ENCODE peak calls at places on chromosomes 11 and 22, in seven cellular contexts. R is neural progenitor cell; Z is naive thymus-derived CD4-positive, alpha-beta T cell; S is PC-3; G is breast epithelium; Y is thoracic aorta; U is kidney. K is an unnamed sample.

GRCh38 chr22:24091551-24092420 is 80.7 kb downstream of the CABIN1 start:
- DNase-seq in Z (no peak), R (no peak), Y (no peak), U (peak), S (no peak), G (no peak), K (no peak)

GRCh38 chr22:31945478-31945815 is 1.1 kb downstream of the YWHAH start:
- DNase-seq in R (no peak), S (peak), U (no peak), Z (peak), Y (no peak), G (no peak), K (no peak)

GRCh38 chr11:118305726-118306125 is 1.2 kb downstream of the CD3E start:
- DNase-seq in U (no peak), Y (no peak), R (no peak), Z (peak), G (no peak), S (no peak), K (no peak)

GRCh38 chr22:27804683-27805297 is 3.2 kb upstream of the MN1 start:
- DNase-seq in G (no peak), R (peak), Y (no peak), Z (peak), S (peak), U (peak), K (peak)

GRCh38 chr11:101185985-101186384 is 56.4 kb upstream of the PGR start:
- DNase-seq in G (no peak), Y (no peak), R (no peak), U (no peak), Z (no peak), S (no peak), K (no peak)

GRCh38 chr11:34134765-34135164 is 29.3 kb downstream of the NAT10 start:
- DNase-seq in G (no peak), U (no peak), Z (no peak), Y (no peak), R (no peak), S (no peak), K (no peak)

GRCh38 chr22:32542332-32543019 is 67.9 kb downstream of the FBXO7 start:
- DNase-seq in Z (no peak), Y (no peak), G (no peak), U (no peak), R (no peak), S (no peak), K (no peak)

GRCh38 chr11:115684135-115684534 is 179.9 kb upstream of the CADM1 start:
- DNase-seq in U (no peak), S (no peak), Z (no peak), Y (no peak), R (no peak), G (no peak), K (no peak)

GRCh38 chr22:40009953-40010751 is 15.4 kb downstream of the FAM83F start:
- DNase-seq in S (no peak), G (no peak), Y (no peak), U (peak), R (no peak), Z (peak), K (no peak)

GRCh38 chr22:23013612-23014011 is 56.7 kb upstream of the GNAZ start:
- DNase-seq in Y (no peak), R (no peak), U (no peak), G (no peak), S (no peak), Z (no peak), K (no peak)

GRCh38 chr11:70301191-70301590 is 30.7 kb downstream of the PPFIA1 start:
- DNase-seq in Y (no peak), G (no peak), R (no peak), U (no peak), S (no peak), Z (no peak), K (no peak)

GRCh38 chr11:92828576-92828975 is 140.9 kb upstream of the MTNR1B start:
- DNase-seq in G (no peak), Z (no peak), Y (no peak), R (peak), S (no peak), U (no peak), K (no peak)

GRCh38 chr11:46913484-46913883 is 4.9 kb downstream of the LRP4 start:
- DNase-seq in Z (no peak), Y (no peak), R (peak), S (no peak), G (no peak), U (no peak), K (no peak)
- H3K4me3 ChIP-seq in Z (no peak), Y (no peak), R (peak), S (no peak), G (no peak), U (no peak), K (no peak)

DNA sequence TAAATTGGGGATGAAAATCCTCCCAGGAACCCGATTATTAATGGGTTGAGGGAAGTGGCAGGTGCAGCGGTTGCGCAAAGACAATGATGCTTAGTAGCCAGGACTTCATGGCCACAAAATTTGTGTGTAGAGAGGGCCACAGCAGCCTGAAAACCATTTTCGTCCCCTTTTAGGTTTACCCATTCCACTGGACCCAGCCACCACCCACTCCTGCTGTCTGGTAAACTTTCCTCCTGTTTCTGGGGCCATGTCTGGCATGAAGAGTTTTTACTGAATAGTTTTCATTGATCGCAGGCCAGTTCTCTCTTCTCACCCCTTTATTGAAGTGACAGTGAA is 69.5 kb upstream of the SYT13 start:
- DNase-seq in Z (no peak), R (no peak), U (no peak), S (no peak), G (no peak), Y (no peak), K (no peak)
- H3K27ac ChIP-seq in Z (peak), R (no peak), U (no peak), S (no peak), G (peak), Y (peak), K (no peak)

DNA sequence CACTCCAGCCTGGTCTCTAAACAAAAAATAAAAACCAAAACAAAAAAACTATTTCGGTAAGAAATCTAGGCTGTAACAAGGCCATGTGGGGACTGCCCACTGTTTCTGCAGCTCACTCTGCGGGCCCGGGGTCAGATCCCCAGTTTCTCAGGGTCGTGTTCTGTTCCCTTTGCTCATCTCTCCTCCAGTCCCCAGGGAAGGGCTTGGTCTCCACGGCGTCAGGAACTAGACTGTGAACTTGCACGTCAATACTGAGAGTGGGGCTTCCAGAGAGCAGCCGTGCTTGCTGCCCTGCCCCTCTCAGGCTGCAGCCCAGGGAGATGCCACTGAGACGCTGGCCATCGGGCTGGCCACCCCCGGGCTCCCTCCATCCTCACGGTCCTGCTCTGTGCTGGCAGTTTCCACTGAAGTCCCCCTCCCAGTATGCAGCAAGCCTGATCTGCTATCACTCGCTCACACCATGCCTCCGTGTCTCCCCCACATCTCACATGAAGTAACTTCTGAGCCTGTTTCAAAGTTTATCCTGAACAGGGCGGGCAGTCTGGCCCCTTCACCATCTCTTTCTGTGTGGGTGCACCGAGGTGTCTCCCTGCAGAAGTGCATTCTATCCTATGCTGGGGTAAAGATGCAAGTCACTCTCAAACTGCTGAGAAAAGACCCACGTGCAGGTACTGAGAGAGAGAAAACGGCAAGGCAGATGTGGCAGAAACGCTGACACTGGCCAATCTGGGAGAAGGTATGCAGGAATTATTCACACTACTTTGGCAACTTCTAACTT is 33.8 kb upstream of the MOB2 start:
- DNase-seq in U (no peak), Z (no peak), Y (no peak), R (no peak), S (no peak), G (no peak), K (no peak)
- H3K4me3 ChIP-seq in U (no peak), Z (no peak), Y (no peak), R (no peak), S (no peak), G (no peak), K (no peak)

DNA sequence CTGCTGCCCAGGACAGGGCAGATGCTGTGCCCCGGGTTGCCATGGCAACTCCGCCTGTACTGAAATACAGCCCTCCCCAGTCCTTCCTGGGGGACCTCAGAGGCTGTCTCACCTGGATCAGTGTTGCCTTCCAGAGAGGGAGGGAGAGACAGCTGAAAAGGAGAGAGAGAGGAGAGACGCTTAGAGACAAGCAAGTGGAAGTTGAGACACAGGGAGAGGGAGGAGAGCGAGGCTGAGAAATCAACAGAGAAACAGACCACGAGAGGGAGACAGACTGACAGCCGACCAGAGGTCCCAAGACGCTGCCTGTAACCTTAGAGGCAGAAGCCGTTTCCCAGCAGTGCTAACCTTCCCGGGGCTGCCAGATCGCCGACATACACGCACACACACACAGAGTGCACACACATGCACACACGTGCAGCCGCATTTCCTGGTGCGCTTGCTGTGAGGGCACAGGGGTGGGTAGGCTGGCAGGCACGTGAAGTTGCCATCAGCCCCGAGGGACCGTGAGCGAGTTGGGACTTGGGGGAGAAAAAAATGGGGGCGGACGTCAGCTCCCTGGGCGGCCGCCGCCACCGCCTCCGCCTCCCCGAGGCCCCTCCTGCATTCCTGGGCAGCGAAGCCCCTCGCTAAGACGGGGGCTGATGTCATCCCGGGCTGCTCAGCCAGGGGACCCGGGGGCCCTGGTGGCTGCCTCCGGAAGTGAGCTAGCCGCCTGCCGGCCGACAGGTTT is 88.6 kb upstream of the CRYBB3 start:
- DNase-seq in S (peak), G (peak), Y (peak), U (peak), Z (peak), R (peak), K (peak)
- H3K27ac ChIP-seq in S (peak), G (peak), Y (peak), U (peak), Z (peak), R (peak), K (no peak)

DNA sequence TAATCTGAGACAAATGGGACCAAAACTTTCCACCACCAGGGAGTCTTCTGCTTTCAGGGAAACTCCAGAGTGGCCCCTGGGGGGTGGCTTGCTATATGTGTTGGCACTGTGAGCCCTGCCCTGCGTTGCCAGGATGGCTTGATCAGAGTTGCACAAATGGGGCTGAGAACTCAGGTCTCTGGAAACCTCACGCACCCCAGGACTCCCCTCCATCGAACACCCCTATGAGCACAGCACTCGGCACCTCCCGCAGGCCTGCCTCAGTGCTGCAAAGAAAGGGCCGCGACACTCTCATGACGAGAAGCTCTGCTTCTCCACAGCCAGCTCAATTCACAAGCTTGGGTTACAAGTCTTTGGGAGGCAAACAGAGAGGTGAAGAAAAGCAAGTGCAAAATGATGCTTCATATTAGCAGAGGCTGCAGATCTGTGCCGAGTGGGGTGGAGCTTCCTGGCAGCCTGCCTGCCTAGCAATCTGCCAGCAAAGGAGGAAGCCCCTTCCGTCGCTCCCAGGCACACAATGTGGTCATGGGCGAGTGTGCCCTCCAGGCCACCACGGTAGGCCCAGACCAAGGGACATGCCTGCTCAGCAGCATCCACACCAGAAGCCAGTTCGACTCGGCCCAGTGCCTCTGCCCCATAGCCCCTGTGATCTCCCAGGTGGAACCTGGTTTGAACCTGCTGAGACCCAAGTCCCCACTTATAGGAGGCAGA is 55.7 kb downstream of the MYH9 start:
- DNase-seq in S (peak), G (no peak), R (no peak), U (peak), Z (peak), Y (no peak), K (peak)
- H3K4me3 ChIP-seq in S (peak), G (no peak), R (no peak), U (no peak), Z (peak), Y (peak), K (peak)

GRCh38 chr11:120858740-120859139 is 165.2 kb upstream of the TBCEL start:
- DNase-seq in Y (no peak), U (no peak), Z (no peak), R (no peak), G (no peak), S (peak), K (no peak)
- H3K27ac ChIP-seq in Y (no peak), U (no peak), Z (no peak), R (no peak), G (no peak), S (no peak), K (no peak)

DNA sequence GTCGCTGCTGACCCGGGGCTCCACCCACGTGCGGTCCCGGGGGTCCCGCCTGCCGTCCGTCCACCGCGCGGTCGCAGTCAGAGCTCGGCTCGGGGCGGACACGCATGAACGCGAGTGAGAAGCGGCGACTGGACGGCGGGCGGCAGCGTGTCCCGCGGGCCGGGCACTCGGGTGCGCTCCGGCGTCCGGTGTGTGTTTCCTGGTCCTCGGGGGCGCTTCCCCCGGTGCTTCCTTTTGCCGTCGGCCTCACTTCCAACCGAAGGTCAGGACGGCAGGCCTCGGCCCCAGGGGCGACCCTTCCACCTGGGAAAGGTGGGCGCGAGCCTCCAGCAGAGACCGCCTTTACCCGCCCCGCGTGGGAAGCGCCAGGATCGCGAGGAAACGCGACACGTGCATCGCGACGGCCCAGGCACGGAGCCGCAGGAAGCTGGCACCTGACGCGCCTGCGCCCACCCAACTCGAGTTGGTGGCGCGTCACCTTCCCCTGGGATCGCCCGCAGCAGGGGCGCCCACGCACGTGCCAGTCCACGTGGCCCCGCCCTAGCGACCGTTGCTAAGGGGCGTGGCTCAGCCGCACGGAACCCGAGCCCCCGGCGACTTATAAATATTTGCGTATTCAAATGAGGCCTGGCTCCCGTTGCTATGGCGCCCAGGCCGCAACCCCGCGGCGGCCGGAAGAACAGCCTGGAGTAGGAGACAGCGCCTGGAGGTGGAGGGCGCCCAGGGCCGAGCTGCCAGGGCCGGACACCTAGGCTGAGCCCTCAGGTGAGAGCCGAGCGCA is at the start of gene LRRC56:
- DNase-seq in S (peak), Y (peak), G (peak), U (peak), R (peak), Z (peak), K (peak)
- H3K4me3 ChIP-seq in S (peak), Y (peak), G (peak), U (peak), R (peak), Z (peak), K (peak)

GRCh38 chr11:65526744-65527143 is 1.9 kb downstream of the SCYL1 start:
- DNase-seq in S (no peak), U (peak), Z (no peak), R (no peak), Y (no peak), G (no peak), K (no peak)

GRCh38 chr11:65532388-65533064 is 7.6 kb downstream of the SCYL1 start:
- DNase-seq in Y (no peak), Z (no peak), R (no peak), U (no peak), G (no peak), S (no peak), K (no peak)

GRCh38 chr11:65529475-65530156 is 4.7 kb downstream of the SCYL1 start:
- DNase-seq in R (no peak), S (no peak), G (no peak), Z (no peak), Y (no peak), U (no peak), K (no peak)

GRCh38 chr11:65528819-65529350 is 4.0 kb downstream of the SCYL1 start:
- DNase-seq in G (no peak), Y (no peak), U (no peak), Z (no peak), R (no peak), S (no peak), K (no peak)

GRCh38 chr11:65530157-65530496 is 5.2 kb downstream of the SCYL1 start:
- DNase-seq in Y (no peak), U (no peak), S (no peak), G (no peak), R (no peak), Z (no peak), K (no peak)
- H3K27ac ChIP-seq in Y (no peak), U (no peak), S (no peak), G (no peak), R (no peak), Z (peak), K (no peak)

DNA sequence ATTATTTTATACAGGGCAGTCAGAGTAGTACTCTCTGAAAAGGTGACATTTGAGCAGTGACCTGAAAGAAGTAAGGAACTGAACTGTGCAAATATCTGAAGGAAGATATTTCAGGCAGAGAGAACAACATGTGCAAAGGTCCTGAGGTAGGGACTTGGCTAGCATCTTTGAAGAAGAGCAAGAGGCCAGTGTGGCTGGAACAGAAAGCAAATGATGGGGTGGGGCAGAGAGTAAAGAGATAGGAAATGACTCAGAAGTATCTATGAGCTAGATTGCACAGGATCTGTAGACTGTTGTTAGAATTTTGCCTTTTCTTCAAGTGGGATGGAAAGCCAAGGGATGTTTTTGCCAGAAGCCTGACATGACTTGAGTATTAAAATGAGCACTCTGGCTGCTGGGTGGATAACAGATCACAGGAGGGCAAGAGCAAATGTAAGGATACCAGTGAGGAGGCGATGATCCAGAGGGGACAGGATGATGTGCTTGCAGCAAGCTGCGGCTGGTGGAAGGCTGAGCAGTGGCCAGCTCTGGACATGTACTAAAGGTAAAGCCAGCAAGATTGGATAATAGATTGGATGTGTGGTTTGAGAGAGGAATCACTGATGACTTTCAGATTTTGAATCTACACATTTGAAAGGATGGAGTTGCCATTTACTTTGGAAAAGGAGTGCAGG is 33.2 kb upstream of the TTC12 start:
- DNase-seq in S (no peak), G (no peak), Y (no peak), R (no peak), U (no peak), Z (no peak), K (no peak)
- H3K4me3 ChIP-seq in S (no peak), G (no peak), Y (no peak), R (no peak), U (no peak), Z (no peak), K (no peak)

K was measured in MM.1S.